ENCODE peak calls at places on chromosomes 13 and 19, in seven cellular contexts. J is type B pancreatic cell; I is stimulated activated CD8-positive, alpha-beta memory T cell treated with anti-CD3 and anti-CD28 coated beads, Interleukin-7, amount 100 ng/mL, for 48 hours; C is psoas muscle; E is endothelial cell; T is mucosa of gallbladder; Q is brain microvascular endothelial cell. A is an unnamed sample.

GRCh38 chr19:51036519-51036918 is 1.7 kb upstream of the KLK12 start:
- DNase-seq in T (no peak), Q (no peak), J (no peak), E (no peak), I (no peak), C (no peak), A (no peak)

GRCh38 chr19:38387550-38388309 is at the start of gene GGN:
- DNase-seq in J (peak), C (peak), E (peak), I (peak), T (peak), Q (peak), A (peak)

GRCh38 chr13:22915442-22916082 is 265.2 kb upstream of the SGCG start:
- DNase-seq in J (peak), T (peak), C (no peak), E (peak), Q (peak), I (no peak), A (peak)

GRCh38 chr19:3294080-3294850 is 69.8 kb downstream of the CELF5 start:
- DNase-seq in Q (no peak), E (no peak), T (no peak), J (no peak), I (no peak), C (no peak), A (no peak)

GRCh38 chr19:6458695-6459355 is 767 bp downstream of the SLC25A23 start:
- DNase-seq in T (no peak), C (no peak), Q (no peak), J (no peak), I (no peak), E (no peak), A (no peak)

GRCh38 chr13:110471833-110472162 is 89.7 kb downstream of the RAB20 start:
- DNase-seq in T (peak), J (no peak), I (peak), Q (peak), C (peak), E (no peak), A (no peak)

GRCh38 chr19:10625762-10626138 is 397 bp downstream of the SLC44A2 start:
- DNase-seq in J (no peak), T (no peak), E (no peak), C (no peak), I (no peak), Q (no peak), A (no peak)

GRCh38 chr19:5991244-5991838 is 13.4 kb upstream of the RANBP3 start:
- DNase-seq in T (no peak), Q (no peak), I (no peak), E (no peak), C (no peak), J (no peak), A (no peak)